ENCODE peak calls at places on chromosomes 7 and 10, in four cellular contexts. L, C, F and H are unnamed samples.
A peak's percentile ranks its signal among the peaks of the same experiment; 100 is the strongest.

GRCh38 chr7:77697535-77697831 is 1.2 kb downstream of the RSBN1L start:
- DNase-seq in L (no peak), C (no peak), F (no peak), H (no peak)

GRCh38 chr7:102836206-102836938 is 76.4 kb upstream of the LRRC17 start:
- DNase-seq in L (peak; percentile 95), C (no peak), F (peak; percentile 63), H (no peak)

GRCh38 chr7:87129332-87129731 is 22.9 kb upstream of the DMTF1 start:
- DNase-seq in L (no peak), C (no peak), F (no peak), H (no peak)

GRCh38 chr10:100869399-100869798 is 43.4 kb upstream of the SLF2 start:
- DNase-seq in L (no peak), C (no peak), F (no peak), H (no peak)

GRCh38 chr7:131327049-131327625 is 539 bp upstream of the MKLN1 start:
- DNase-seq in L (peak; percentile 79), C (peak; percentile 39), F (peak; percentile 77), H (no peak)

GRCh38 chr7:82443801-82444219 is 233 bp upstream of the CACNA2D1 start:
- DNase-seq in L (peak; percentile 91), C (no peak), F (peak; percentile 93), H (no peak)

GRCh38 chr7:35418716-35419425 is 165.0 kb upstream of the TBX20 start:
- DNase-seq in L (no peak), C (no peak), F (no peak), H (no peak)

GRCh38 chr7:87919875-87920274 is 14.2 kb upstream of the ADAM22 start:
- DNase-seq in L (no peak), C (no peak), F (no peak), H (no peak)

GRCh38 chr10:29127037-29127436 is 161.8 kb upstream of the LYZL1 start:
- DNase-seq in L (no peak), C (no peak), F (no peak), H (no peak)

GRCh38 chr10:29412452-29413004 is 123.7 kb downstream of the LYZL1 start:
- DNase-seq in L (peak; percentile 16), C (no peak), F (no peak), H (no peak)

GRCh38 chr10:14953452-14954000 is 370 bp downstream of the DCLRE1C start:
- DNase-seq in L (peak; percentile 67), C (peak; percentile 79), F (peak; percentile 51), H (peak; percentile 40)

DNA sequence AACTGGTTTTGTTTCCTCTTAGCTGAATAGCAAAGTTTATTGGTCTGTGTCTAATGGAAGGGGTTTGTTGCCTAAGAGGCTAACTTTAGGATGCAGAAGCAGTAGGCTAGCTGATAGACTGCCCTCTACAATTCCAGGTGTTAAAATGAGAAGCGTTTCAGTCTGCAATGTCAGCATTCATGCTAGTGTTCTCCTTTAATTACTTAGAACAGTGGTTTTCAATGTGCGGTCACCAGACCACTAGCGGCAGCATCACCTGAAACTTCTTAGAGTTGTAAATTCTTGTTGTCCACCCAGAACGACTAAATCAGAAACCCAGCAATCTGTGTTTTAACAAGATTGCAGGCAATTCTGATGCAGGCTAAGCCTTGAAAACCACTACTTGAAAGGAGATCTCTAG is 392.9 kb downstream of the IPMK start:
- DNase-seq in L (no peak), C (no peak), F (no peak), H (no peak)
- H3K4me2 ChIP-seq in L (no peak overlapping the region), C (no peak overlapping the region), F (no peak overlapping the region), H (no peak overlapping the region)

DNA sequence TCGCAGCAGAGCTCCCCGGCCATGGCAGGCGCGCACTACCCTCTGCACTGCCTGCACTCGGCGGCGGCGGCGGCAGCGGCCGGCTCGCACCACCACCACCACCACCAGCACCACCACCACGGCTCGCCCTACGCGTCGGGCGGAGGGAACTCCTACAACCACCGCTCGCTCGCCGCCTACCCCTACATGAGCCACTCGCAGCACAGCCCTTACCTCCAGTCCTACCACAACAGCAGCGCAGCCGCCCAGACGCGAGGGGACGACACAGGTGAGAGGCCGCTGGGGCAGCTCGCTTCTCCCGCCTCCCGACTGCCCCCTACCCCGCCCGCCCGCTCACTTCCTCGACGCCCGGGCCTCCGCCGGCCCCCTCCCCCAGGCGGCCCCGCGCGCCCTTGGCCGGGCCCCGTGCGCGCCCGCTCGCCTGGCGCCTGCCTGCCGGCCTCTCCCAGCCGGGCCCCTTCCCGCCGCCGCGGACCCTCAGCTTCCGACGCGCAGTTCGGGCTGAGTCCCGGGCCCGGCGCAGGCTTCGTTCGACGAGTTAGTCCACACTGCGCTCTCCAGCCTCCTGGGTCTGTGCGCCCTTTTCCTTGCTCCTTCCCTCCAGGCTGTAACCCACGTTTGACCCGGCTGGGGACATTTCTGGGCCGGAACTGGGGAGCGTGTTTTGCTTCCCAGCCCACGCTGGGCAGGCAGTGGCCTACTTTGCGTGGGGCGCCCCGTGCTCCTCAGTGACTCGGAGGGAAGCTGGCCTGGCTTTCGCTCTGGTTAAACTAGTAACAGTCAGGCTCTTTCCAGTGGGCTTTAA is 995 bp downstream of the DLX6 start:
- DNase-seq in L (peak; percentile 1), C (no peak), F (peak; percentile 56), H (no peak)
- TF ChIP-seq SMC3 in L (no peak), C (no peak), F (no peak), H (no peak)

GRCh38 chr7:112365551-112365950 is 84.7 kb upstream of the IFRD1 start:
- DNase-seq in L (no peak), C (no peak), F (no peak), H (no peak)

GRCh38 chr7:112361154-112361553 is 89.1 kb upstream of the IFRD1 start:
- DNase-seq in L (no peak), C (no peak), F (no peak), H (no peak)

GRCh38 chr7:112362053-112362650 is 88.1 kb upstream of the IFRD1 start:
- DNase-seq in L (no peak), C (no peak), F (no peak), H (no peak)

GRCh38 chr7:112360681-112361080 is 89.6 kb upstream of the IFRD1 start:
- DNase-seq in L (no peak), C (no peak), F (no peak), H (no peak)

DNA sequence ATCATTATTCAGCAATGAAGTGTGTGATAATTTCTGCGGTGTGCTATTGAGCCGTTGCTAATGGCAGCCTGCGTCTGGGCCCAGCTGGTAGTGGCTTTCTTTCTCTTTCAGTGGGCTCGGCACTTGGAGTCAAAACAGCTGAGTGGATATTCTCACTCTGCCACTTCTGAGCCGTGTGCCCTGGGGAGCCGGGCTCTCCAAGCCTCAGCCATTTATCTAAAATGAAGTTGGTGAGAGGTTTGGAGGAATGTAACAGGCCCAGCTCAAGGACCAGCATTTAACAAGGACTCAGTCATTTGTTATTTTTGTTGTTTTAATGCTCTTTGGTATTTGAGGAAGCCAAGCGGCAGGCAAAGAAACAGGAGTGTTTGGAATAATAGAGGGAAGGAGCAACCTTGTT is 87.5 kb upstream of the IFRD1 start:
- DNase-seq in L (no peak), C (no peak), F (no peak), H (no peak)
- H3K4me2 ChIP-seq in L (peak overlapping the region; percentile 14), C (no peak overlapping the region), F (no peak overlapping the region), H (no peak overlapping the region)

DNA sequence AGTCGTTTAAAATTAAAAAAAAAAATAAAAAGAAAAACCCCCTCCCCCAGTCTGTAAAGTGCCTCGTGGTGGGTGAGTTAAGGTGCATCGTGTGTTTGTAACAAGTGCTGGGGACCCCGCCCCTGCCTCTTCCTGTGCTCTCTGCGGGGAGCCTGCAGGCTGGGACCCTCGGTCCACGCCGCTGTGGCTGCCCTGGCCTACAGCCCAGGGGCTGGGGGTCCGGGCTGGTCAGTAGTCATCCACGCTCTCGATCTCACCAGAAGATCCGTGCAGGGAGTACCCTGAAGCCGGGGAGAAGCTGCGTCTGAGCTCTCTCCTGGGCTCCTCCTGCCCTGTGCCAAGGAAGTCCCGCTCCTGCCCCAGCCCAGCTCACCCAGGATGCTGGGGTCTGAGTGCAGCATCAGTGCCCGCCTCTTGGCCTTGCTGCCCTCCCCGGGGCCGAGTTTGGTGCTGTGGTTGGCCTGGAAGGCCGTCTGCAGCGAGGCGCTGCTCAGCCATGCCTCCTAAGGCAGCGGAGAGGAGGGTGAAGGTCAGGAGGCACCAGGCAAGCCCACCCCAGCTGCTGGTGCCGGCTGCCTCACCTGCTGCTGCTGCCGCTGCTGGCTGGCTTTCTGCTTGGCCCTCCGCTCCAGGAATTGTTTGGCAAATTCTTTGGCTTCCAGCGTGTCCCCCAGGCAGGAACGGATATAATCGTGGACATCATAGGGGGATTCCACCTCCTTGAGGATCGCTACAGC is 8.1 kb downstream of the GNB2 start:
- DNase-seq in L (no peak), C (no peak), F (no peak), H (no peak)
- TF ChIP-seq SMC3 in L (no peak), C (no peak), F (no peak), H (no peak)